ENCODE peak calls at places on chromosomes 16 and 17, in eight cellular contexts. M is gastrocnemius medialis, D is kidney epithelial cell, W is NCI-H748 treated with DMSO at 0.1 percent for 48 hours, F is heart right ventricle, K is spleen, S is GM18507, C is colonic mucosa. V is an unnamed sample.

GRCh38 chr16:65956100-65956499 is 410.4 kb upstream of the CDH5 start:
- DNase-seq in M (no peak), D (no peak), W (no peak), F (no peak), K (no peak), S (no peak), C (no peak), V (no peak)

GRCh38 chr17:29933379-29933778 is 3.4 kb upstream of the SSH2 start:
- DNase-seq in M (no peak), D (no peak), W (no peak), F (no peak), K (no peak), S (no peak), C (no peak), V (no peak)

GRCh38 chr17:73430848-73431247 is 119.0 kb upstream of the CDC42EP4 start:
- DNase-seq in M (no peak), D (no peak), W (peak; percentile 48), F (no peak), K (peak; percentile 39), S (no peak), C (peak; percentile 29), V (peak; percentile 39)

GRCh38 chr16:74480150-74481029 is 59.1 kb upstream of the CLEC18B start:
- DNase-seq in M (peak; percentile 5), D (peak; percentile 32), W (no peak), F (no peak), K (no peak), S (no peak), C (peak; percentile 92), V (no peak)

GRCh38 chr16:77304883-77305282 is 105.7 kb downstream of the SYCE1L start:
- DNase-seq in M (no peak), D (no peak), W (no peak), F (no peak), K (no peak), S (no peak), C (no peak), V (no peak)

GRCh38 chr16:27723711-27724490 is 174.0 kb downstream of the KATNIP start:
- DNase-seq in M (no peak), D (no peak), W (no peak), F (no peak), K (no peak), S (no peak), C (peak; percentile 32), V (no peak)

GRCh38 chr17:28473542-28473941 is at the start of gene SLC13A2:
- DNase-seq in M (no peak), D (no peak), W (no peak), F (no peak), K (no peak), S (no peak), C (peak; percentile 82), V (no peak)

GRCh38 chr16:15811778-15812750 is 44.8 kb downstream of the MYH11 start:
- DNase-seq in M (peak; percentile 35), D (peak; percentile 38), W (no peak), F (no peak), K (peak; percentile 27), S (no peak), C (no peak), V (no peak)

GRCh38 chr17:76691379-76692191 is 19.2 kb downstream of the MXRA7 start:
- DNase-seq in M (no peak), D (no peak), W (no peak), F (no peak), K (no peak), S (no peak), C (no peak), V (no peak)

GRCh38 chr17:82408938-82409318 is 9.2 kb upstream of the HEXD start:
- DNase-seq in M (no peak), D (no peak), W (no peak), F (no peak), K (no peak), S (no peak), C (no peak), V (no peak)

GRCh38 chr16:52573365-52574104 is 26.6 kb upstream of the TOX3 start:
- DNase-seq in M (no peak), D (peak; percentile 31), W (peak; percentile 50), F (no peak), K (no peak), S (no peak), C (peak; percentile 83), V (no peak)

GRCh38 chr17:75983501-75984181 is 4.6 kb downstream of the TEN1 start:
- DNase-seq in M (no peak), D (no peak), W (no peak), F (no peak), K (no peak), S (no peak), C (no peak), V (no peak)

GRCh38 chr17:47941998-47942490 is 673 bp downstream of the PNPO start:
- DNase-seq in M (no peak), D (no peak), W (no peak), F (no peak), K (no peak), S (no peak), C (no peak), V (no peak)

GRCh38 chr16:27424772-27425498 is 23.0 kb downstream of the IL21R start:
- DNase-seq in M (no peak), D (no peak), W (no peak), F (no peak), K (peak; percentile 40), S (no peak), C (peak; percentile 3), V (no peak)

GRCh38 chr17:80264048-80264792 is 3.6 kb downstream of the RNF213 start:
- DNase-seq in M (no peak), D (no peak), W (no peak), F (no peak), K (peak; percentile 92), S (no peak), C (no peak), V (no peak)

GRCh38 chr17:50425682-50426471 is at the start of gene ACSF2:
- DNase-seq in M (peak; percentile 77), D (no peak), W (no peak), F (peak; percentile 82), K (peak; percentile 94), S (peak; percentile 72), C (peak; percentile 92), V (no peak)

GRCh38 chr17:26782153-26782552 is 511.8 kb upstream of the WSB1 start:
- DNase-seq in M (no peak), D (no peak), W (no peak), F (no peak), K (peak; percentile 39), S (no peak), C (no peak), V (no peak)

GRCh38 chr16:85641776-85642176 is 28.7 kb downstream of the GSE1 start:
- DNase-seq in M (peak; percentile 82), D (no peak), W (no peak), F (peak; percentile 66), K (no peak), S (no peak), C (peak; percentile 81), V (no peak)

GRCh38 chr17:2064980-2065785 is 10.3 kb downstream of the HIC1 start:
- DNase-seq in M (no peak), D (no peak), W (no peak), F (peak; percentile 71), K (peak; percentile 84), S (no peak), C (no peak), V (no peak)

GRCh38 chr16:64478258-64478906 is 643.5 kb downstream of the CDH11 start:
- DNase-seq in M (no peak), D (no peak), W (no peak), F (no peak), K (no peak), S (no peak), C (no peak), V (no peak)

GRCh38 chr16:86167061-86167460 is 268.1 kb downstream of the IRF8 start:
- DNase-seq in M (no peak), D (no peak), W (no peak), F (no peak), K (no peak), S (no peak), C (peak; percentile 28), V (no peak)

GRCh38 chr17:31068291-31068690 is 26.5 kb upstream of the NF1 start:
- DNase-seq in M (no peak), D (no peak), W (no peak), F (peak; percentile 18), K (no peak), S (peak; percentile 14), C (peak; percentile 64), V (no peak)

GRCh38 chr16:456891-457483 is 31.5 kb downstream of the RAB11FIP3 start:
- DNase-seq in M (no peak), D (no peak), W (no peak), F (no peak), K (no peak), S (no peak), C (no peak), V (no peak)

GRCh38 chr17:14925498-14925897 is 339.6 kb downstream of the PMP22 start:
- DNase-seq in M (no peak), D (no peak), W (no peak), F (no peak), K (no peak), S (no peak), C (no peak), V (no peak)

GRCh38 chr17:65515959-65516948 is 45.2 kb downstream of the AXIN2 start:
- DNase-seq in M (no peak), D (no peak), W (no peak), F (no peak), K (no peak), S (no peak), C (no peak), V (no peak)

GRCh38 chr17:48375356-48375755 is 54.7 kb downstream of the SKAP1 start:
- DNase-seq in M (no peak), D (peak; percentile 56), W (no peak), F (no peak), K (no peak), S (no peak), C (no peak), V (no peak)